ENCODE peak calls at places on chromosomes 11 and 22, in eight cellular contexts. M is activated CD8-positive, alpha-beta T cell treated with anti-CD3 and anti-CD28 coated beads for 36 hours; L is fibroblast of lung; B is T-helper 17 cell; Y is aorta; G is fibroblast of the conjunctiva; D is cardiac fibroblast; V is HCT116. Z is an unnamed sample.
A peak's percentile ranks its signal among the peaks of the same experiment; 100 is the strongest.

GRCh38 chr11:11265994-11266606 is 87.0 kb downstream of the CSNK2A3 start:
- DNase-seq in M (peak; percentile 74), L (no peak), B (peak; percentile 52), Y (peak; percentile 84), G (no peak), D (peak; percentile 19), V (peak; percentile 16), Z (peak; percentile 64)

GRCh38 chr11:116835791-116836647 is 1.4 kb downstream of the APOA1 start:
- DNase-seq in M (peak; percentile 89), L (peak; percentile 95), B (peak; percentile 74), Y (peak; percentile 95), G (peak; percentile 93), D (peak; percentile 95), V (peak; percentile 88), Z (peak; percentile 67)

GRCh38 chr11:117186431-117186761 is 7.9 kb downstream of the SIDT2 start:
- DNase-seq in M (no peak), L (no peak), B (no peak), Y (peak; percentile 55), G (no peak), D (no peak), V (no peak), Z (no peak)

GRCh38 chr11:126172596-126173038 is 38.8 kb downstream of the RPUSD4 start:
- DNase-seq in M (no peak), L (peak; percentile 86), B (no peak), Y (no peak), G (peak; percentile 47), D (peak; percentile 1), V (no peak), Z (no peak)

GRCh38 chr22:20517422-20517821 is 10.0 kb downstream of the MED15 start:
- DNase-seq in M (no peak), L (no peak), B (no peak), Y (no peak), G (no peak), D (no peak), V (no peak), Z (no peak)

GRCh38 chr11:11280826-11281225 is 72.2 kb downstream of the CSNK2A3 start:
- DNase-seq in M (no peak), L (no peak), B (no peak), Y (no peak), G (no peak), D (no peak), V (no peak), Z (no peak)

GRCh38 chr11:87454246-87454645 is 416.5 kb downstream of the TMEM135 start:
- DNase-seq in M (no peak), L (no peak), B (no peak), Y (no peak), G (no peak), D (no peak), V (no peak), Z (no peak)

GRCh38 chr11:66335531-66336233 is 552 bp downstream of the RIN1 start:
- DNase-seq in M (peak; percentile 24), L (peak; percentile 62), B (no peak), Y (peak; percentile 79), G (no peak), D (peak; percentile 66), V (no peak), Z (no peak)

GRCh38 chr22:29799217-29799680 is 32.1 kb downstream of the UQCR10 start:
- DNase-seq in M (no peak), L (peak; percentile 95), B (no peak), Y (peak; percentile 89), G (peak; percentile 93), D (peak; percentile 97), V (peak; percentile 58), Z (peak; percentile 87)

GRCh38 chr11:128525411-128526243 is 61.7 kb downstream of the ETS1 start:
- DNase-seq in M (peak; percentile 61), L (peak; percentile 47), B (no peak), Y (no peak), G (no peak), D (peak; percentile 70), V (no peak), Z (no peak)

GRCh38 chr11:118434553-118435232 is 1.6 kb upstream of the KMT2A start:
- DNase-seq in M (peak; percentile 80), L (peak; percentile 26), B (peak; percentile 26), Y (no peak), G (peak; percentile 23), D (no peak), V (no peak), Z (no peak)

GRCh38 chr11:46001427-46002049 is 79.1 kb downstream of the LARGE2 start:
- DNase-seq in M (no peak), L (no peak), B (no peak), Y (no peak), G (peak; percentile 8), D (peak; percentile 45), V (no peak), Z (no peak)

GRCh38 chr22:44331881-44332714 is 19.3 kb upstream of the SHISAL1 start:
- DNase-seq in M (no peak), L (peak; percentile 17), B (no peak), Y (peak; percentile 85), G (no peak), D (peak; percentile 13), V (no peak), Z (peak; percentile 16)

GRCh38 chr11:45110562-45110961 is 35.9 kb upstream of the PRDM11 start:
- DNase-seq in M (peak; percentile 48), L (peak; percentile 77), B (no peak), Y (no peak), G (peak; percentile 67), D (peak; percentile 83), V (peak; percentile 64), Z (peak; percentile 70)

GRCh38 chr11:90252053-90252452 is 29.2 kb upstream of the CHORDC1 start:
- DNase-seq in M (no peak), L (no peak), B (no peak), Y (no peak), G (no peak), D (no peak), V (no peak), Z (no peak)

GRCh38 chr11:130816516-130816915 is 99.8 kb downstream of the SNX19 start:
- DNase-seq in M (no peak), L (no peak), B (no peak), Y (no peak), G (no peak), D (no peak), V (no peak), Z (no peak)

GRCh38 chr11:18749681-18750319 is 23.8 kb upstream of the IGSF22 start:
- DNase-seq in M (no peak), L (peak; percentile 61), B (no peak), Y (no peak), G (no peak), D (peak; percentile 71), V (no peak), Z (peak; percentile 37)

GRCh38 chr11:38723361-38723760 is 2125.3 kb upstream of the RAG2 start:
- DNase-seq in M (no peak), L (no peak), B (no peak), Y (no peak), G (no peak), D (no peak), V (no peak), Z (no peak)

GRCh38 chr11:8000390-8000789 is 13.3 kb downstream of the EIF3F start:
- DNase-seq in M (no peak), L (no peak), B (no peak), Y (no peak), G (no peak), D (no peak), V (no peak), Z (no peak)

GRCh38 chr22:49962012-49962750 is 1.6 kb downstream of the PIM3 start:
- DNase-seq in M (peak; percentile 93), L (peak; percentile 93), B (peak; percentile 77), Y (peak; percentile 95), G (peak; percentile 79), D (peak; percentile 94), V (no peak), Z (peak; percentile 85)

GRCh38 chr11:68542617-68543016 is 82.1 kb downstream of the PPP6R3 start:
- DNase-seq in M (no peak), L (peak; percentile 74), B (no peak), Y (no peak), G (peak; percentile 40), D (peak; percentile 94), V (no peak), Z (no peak)

GRCh38 chr11:75689861-75690641 is 21.2 kb upstream of the MAP6 start:
- DNase-seq in M (peak; percentile 43), L (no peak), B (no peak), Y (no peak), G (no peak), D (peak; percentile 3), V (no peak), Z (no peak)

GRCh38 chr11:86698634-86699033 is 26.2 kb upstream of the ME3 start:
- DNase-seq in M (no peak), L (no peak), B (no peak), Y (no peak), G (no peak), D (peak; percentile 44), V (no peak), Z (no peak)

GRCh38 chr22:33126881-33127280 is 68.7 kb upstream of the SYN3 start:
- DNase-seq in M (no peak), L (no peak), B (no peak), Y (no peak), G (no peak), D (no peak), V (no peak), Z (peak; percentile 35)